ENCODE peak calls at places on chromosomes 1 and 21, in six cellular contexts. I is tibial artery, A is psoas muscle, U is left ventricle myocardium inferior, Y is thyroid gland, K is brain microvascular endothelial cell. H is an unnamed sample.
A peak's percentile ranks its signal among the peaks of the same experiment; 100 is the strongest.

GRCh38 chr1:21302747-21303715 is 12.8 kb upstream of the ECE1 start:
- DNase-seq in K (no peak), I (no peak), U (no peak), A (no peak), Y (peak; percentile 80), H (peak; percentile 58)

GRCh38 chr1:165768513-165769394 is at the start of gene TMCO1:
- DNase-seq in K (peak; percentile 98), I (peak; percentile 97), A (peak; percentile 94), Y (peak; percentile 97), U (peak; percentile 93), H (peak; percentile 96)

GRCh38 chr1:232894436-232894835 is 56.0 kb upstream of the NTPCR start:
- DNase-seq in A (no peak), Y (no peak), I (no peak), K (no peak), U (no peak), H (no peak)

GRCh38 chr1:52707927-52708655 is 9.9 kb upstream of the COA7 start:
- DNase-seq in U (no peak), A (no peak), I (no peak), K (peak; percentile 54), Y (no peak), H (peak; percentile 36)

GRCh38 chr21:42306366-42307035 is 8.7 kb downstream of the TFF3 start:
- DNase-seq in A (no peak), K (no peak), I (no peak), Y (no peak), U (no peak), H (no peak)

GRCh38 chr1:240465531-240465940 is 146.4 kb downstream of the GREM2 start:
- DNase-seq in U (no peak), I (no peak), A (no peak), Y (no peak), K (no peak), H (no peak)

GRCh38 chr1:109793486-109794318 is 30.0 kb upstream of the EPS8L3 start:
- DNase-seq in U (no peak), A (no peak), K (peak; percentile 67), I (peak; percentile 63), Y (no peak), H (peak; percentile 96)

GRCh38 chr21:16420086-16420724 is 690.4 kb downstream of the USP25 start:
- DNase-seq in A (peak; percentile 40), K (peak; percentile 16), U (peak; percentile 38), Y (peak; percentile 73), I (peak; percentile 71), H (peak; percentile 67)

GRCh38 chr1:220786057-220786336 is 716 bp upstream of the MTARC1 start:
- DNase-seq in U (peak; percentile 34), K (no peak), A (peak; percentile 31), I (no peak), Y (peak; percentile 16), H (no peak)
- H3K4me3 ChIP-seq in U (peak overlapping the region; percentile 78), K (peak overlapping the region; percentile 56), A (peak overlapping the region; percentile 75), I (peak overlapping the region; percentile 72), Y (peak overlapping the region; percentile 46), H (peak overlapping the region; percentile 49)

GRCh38 chr1:183226963-183227362 is 40.9 kb downstream of the LAMC2 start:
- DNase-seq in U (no peak), I (no peak), K (no peak), Y (no peak), A (no peak), H (no peak)
- H3K36me3 ChIP-seq in U (no peaks in the 10 kb centered on the region), I (no peaks in the 10 kb centered on the region), K (no peaks in the 10 kb centered on the region), Y (no peaks in the 10 kb centered on the region), A (no peaks in the 10 kb centered on the region), H (peaks cover 33% of the 10 kb centered on the region)

GRCh38 chr1:219215477-219215876 is 41.8 kb downstream of the LYPLAL1 start:
- DNase-seq in A (no peak), I (no peak), K (no peak), Y (no peak), U (no peak), H (peak; percentile 16)

GRCh38 chr1:219220945-219221344 is 47.3 kb downstream of the LYPLAL1 start:
- DNase-seq in A (no peak), U (no peak), I (no peak), K (peak; percentile 18), Y (no peak), H (no peak)
- TF ChIP-seq CTCF in A (peak; percentile 12), U (peak; percentile 40), I (peak; percentile 13), K (peak; percentile 34), Y (no peak), H (no peak)

DNA sequence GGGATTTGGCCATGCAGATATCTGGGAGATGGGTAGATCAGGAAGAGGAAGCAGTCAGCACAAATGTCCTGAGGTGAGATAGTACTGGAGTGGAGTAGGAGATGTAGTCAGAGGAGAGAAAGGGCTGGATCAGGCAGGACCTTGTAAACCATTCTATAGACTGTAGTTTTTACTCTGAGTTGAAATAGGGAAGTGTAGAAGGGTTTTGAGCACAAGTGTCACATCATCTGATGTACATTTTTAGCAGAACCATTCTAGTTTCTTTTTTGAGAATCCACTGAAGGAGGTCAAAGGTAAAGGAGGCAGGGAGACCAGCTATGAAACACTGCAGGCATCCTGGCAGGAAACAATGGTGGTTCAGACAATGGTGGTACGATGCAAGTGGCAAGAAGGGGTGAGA is 194.6 kb upstream of the RRP15 start:
- DNase-seq in U (no peak), A (no peak), I (no peak), Y (no peak), K (no peak), H (no peak)
- H3K4me3 ChIP-seq in U (no peak overlapping the region), A (no peak overlapping the region), I (no peak overlapping the region), Y (no peak overlapping the region), K (no peak overlapping the region), H (no peak overlapping the region)

GRCh38 chr1:10132852-10133251 is 77.5 kb upstream of the KIF1B start:
- DNase-seq in A (no peak), I (no peak), Y (no peak), U (no peak), K (no peak), H (no peak)

GRCh38 chr1:10128081-10128765 is 82.1 kb upstream of the KIF1B start:
- DNase-seq in K (no peak), U (no peak), Y (no peak), A (no peak), I (no peak), H (no peak)

DNA sequence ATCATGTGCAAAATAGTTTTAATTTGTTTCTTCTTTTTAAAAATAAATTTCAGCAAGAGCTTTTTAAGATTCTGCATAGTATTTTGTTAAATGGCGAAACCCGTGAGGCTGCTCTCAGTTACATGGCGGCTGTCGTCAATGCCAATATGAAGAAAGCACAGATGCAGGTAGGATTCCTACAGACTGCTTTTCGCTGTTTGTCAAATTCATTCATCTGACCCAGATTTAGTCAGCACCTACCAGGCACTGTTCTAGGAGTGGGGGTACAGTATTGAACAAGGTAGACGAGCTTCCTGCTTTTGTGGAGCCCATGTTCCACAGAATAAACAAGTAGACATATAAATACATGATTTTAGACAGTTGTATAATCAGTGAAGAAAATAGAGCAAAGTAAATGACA is 78.1 kb upstream of the KIF1B start:
- DNase-seq in U (no peak), A (no peak), Y (no peak), K (no peak), I (no peak), H (no peak)
- H3K36me3 ChIP-seq in U (peaks cover 90% of the 10 kb centered on the region), A (peaks cover 16% of the 10 kb centered on the region), Y (peaks cover 44% of the 10 kb centered on the region), K (peaks cover 22% of the 10 kb centered on the region), I (peaks cover 75% of the 10 kb centered on the region), H (peaks cover 16% of the 10 kb centered on the region)

GRCh38 chr1:64499966-64500365 is 30.0 kb downstream of the CACHD1 start:
- DNase-seq in Y (no peak), A (no peak), I (no peak), U (no peak), K (no peak), H (peak; percentile 48)
- TF ChIP-seq CTCF in Y (no peak), A (no peak), I (no peak), U (no peak), K (peak; percentile 7), H (no peak)

GRCh38 chr1:47507921-47508894 is 70.4 kb downstream of the FOXD2 start:
- DNase-seq in Y (peak; percentile 25), I (peak; percentile 80), A (peak; percentile 39), U (peak; percentile 22), K (no peak), H (no peak)
- H3K4me3 ChIP-seq in Y (peak overlapping the region; percentile 21), I (peak overlapping the region; percentile 54), A (peak overlapping the region; percentile 62), U (peak overlapping the region; percentile 68), K (peak overlapping the region; percentile 40), H (peak overlapping the region; percentile 8)

DNA sequence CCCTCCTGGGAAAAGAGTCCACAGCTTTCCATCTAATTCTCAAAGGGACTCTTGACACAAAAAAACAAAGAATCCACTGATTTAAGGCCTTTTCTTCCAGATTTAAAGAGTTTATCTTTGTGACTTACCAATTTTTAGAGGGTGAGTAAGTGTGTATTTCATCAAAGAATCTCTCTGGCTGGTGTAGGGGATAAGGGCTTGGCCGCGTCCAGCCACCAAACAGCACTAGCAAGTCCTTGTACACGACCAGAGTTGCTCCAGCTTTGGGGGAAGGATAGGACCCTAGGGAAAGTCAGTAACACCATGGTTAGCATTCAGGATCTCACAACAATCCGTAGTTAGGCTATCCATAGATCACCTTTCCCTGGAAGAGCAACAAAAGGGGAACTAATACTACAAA is 19.5 kb upstream of the CPLANE2 start:
- DNase-seq in A (no peak), U (no peak), K (no peak), I (no peak), Y (no peak), H (no peak)
- H3K36me3 ChIP-seq in A (peaks cover 2% of the 10 kb centered on the region), U (peaks cover 43% of the 10 kb centered on the region), K (peaks cover 6% of the 10 kb centered on the region), I (peaks cover 36% of the 10 kb centered on the region), Y (peaks cover 19% of the 10 kb centered on the region), H (peaks cover 11% of the 10 kb centered on the region)

GRCh38 chr1:64584479-64584878 is 114.5 kb downstream of the CACHD1 start:
- DNase-seq in A (no peak), U (no peak), I (no peak), K (no peak), Y (no peak), H (peak; percentile 42)
- TF ChIP-seq CTCF in A (no peak), U (peak; percentile 11), I (no peak), K (peak; percentile 56), Y (no peak), H (peak; percentile 48)

H was measured in bronchial epithelial cell.